ENCODE peak calls at places on chromosome 15, in ten cellular contexts. One of them, this sample, is unnamed.
A peak's percentile ranks its signal among the peaks of the same experiment; 100 is the strongest.

GRCh38 chr15:34942363-34942762 is 27.2 kb downstream of the AQR start:
- DNase-seq in brain microvascular endothelial cell: peak; percentile 85
- DNase-seq in cardiac muscle cell: peak; percentile 85
- DNase-seq in OCI-LY7: no peak
- DNase-seq in lung: no peak
- DNase-seq in HCT116: no peak
- DNase-seq in hepatocyte: no peak
- DNase-seq in ovary: no peak
- DNase-seq in GM06990: no peak
- DNase-seq in psoas muscle: no peak
- DNase-seq in this sample: no peak

GRCh38 chr15:24956131-24956838 is 1.5 kb downstream of the SNRPN start:
- DNase-seq in cardiac muscle cell: peak; percentile 84
- DNase-seq in lung: peak; percentile 67
- DNase-seq in HCT116: no peak
- DNase-seq in psoas muscle: peak; percentile 89
- DNase-seq in OCI-LY7: no peak
- DNase-seq in hepatocyte: peak; percentile 88
- DNase-seq in ovary: peak; percentile 80
- DNase-seq in GM06990: peak; percentile 82
- DNase-seq in brain microvascular endothelial cell: peak; percentile 53
- DNase-seq in this sample: no peak

GRCh38 chr15:25624504-25625172 is 185.8 kb upstream of the UBE3A start:
- DNase-seq in OCI-LY7: no peak
- DNase-seq in psoas muscle: no peak
- DNase-seq in GM06990: no peak
- DNase-seq in brain microvascular endothelial cell: no peak
- DNase-seq in lung: no peak
- DNase-seq in hepatocyte: no peak
- DNase-seq in ovary: no peak
- DNase-seq in cardiac muscle cell: no peak
- DNase-seq in HCT116: no peak
- DNase-seq in this sample: no peak

GRCh38 chr15:36558921-36559320 is 20.5 kb upstream of the CDIN1 start:
- DNase-seq in GM06990: no peak
- DNase-seq in cardiac muscle cell: peak; percentile 22
- DNase-seq in brain microvascular endothelial cell: no peak
- DNase-seq in hepatocyte: no peak
- DNase-seq in HCT116: no peak
- DNase-seq in ovary: no peak
- DNase-seq in lung: no peak
- DNase-seq in OCI-LY7: no peak
- DNase-seq in psoas muscle: no peak
- DNase-seq in this sample: no peak

GRCh38 chr15:29670266-29670665 is 152.0 kb downstream of the TJP1 start:
- DNase-seq in hepatocyte: no peak
- DNase-seq in brain microvascular endothelial cell: no peak
- DNase-seq in lung: no peak
- DNase-seq in GM06990: no peak
- DNase-seq in ovary: no peak
- DNase-seq in OCI-LY7: no peak
- DNase-seq in cardiac muscle cell: no peak
- DNase-seq in psoas muscle: no peak
- DNase-seq in HCT116: no peak
- DNase-seq in this sample: no peak

GRCh38 chr15:89463113-89463512 is 33.3 kb downstream of the RHCG start:
- DNase-seq in hepatocyte: no peak
- DNase-seq in ovary: no peak
- DNase-seq in OCI-LY7: no peak
- DNase-seq in brain microvascular endothelial cell: no peak
- DNase-seq in cardiac muscle cell: no peak
- DNase-seq in lung: no peak
- DNase-seq in psoas muscle: no peak
- DNase-seq in GM06990: no peak
- DNase-seq in HCT116: no peak
- DNase-seq in this sample: no peak

GRCh38 chr15:47987908-47988532 is 132.8 kb upstream of the SLC24A5 start:
- DNase-seq in lung: no peak
- DNase-seq in ovary: peak; percentile 34
- DNase-seq in psoas muscle: no peak
- DNase-seq in hepatocyte: peak; percentile 79
- DNase-seq in HCT116: peak; percentile 0
- DNase-seq in cardiac muscle cell: peak; percentile 81
- DNase-seq in OCI-LY7: peak; percentile 69
- DNase-seq in GM06990: no peak
- DNase-seq in brain microvascular endothelial cell: peak; percentile 69
- DNase-seq in this sample: no peak

GRCh38 chr15:101288905-101289513 is 6.0 kb downstream of the SNRPA1 start:
- DNase-seq in psoas muscle: no peak
- DNase-seq in lung: no peak
- DNase-seq in brain microvascular endothelial cell: peak; percentile 33
- DNase-seq in OCI-LY7: peak; percentile 76
- DNase-seq in ovary: no peak
- DNase-seq in GM06990: no peak
- DNase-seq in HCT116: peak; percentile 42
- DNase-seq in hepatocyte: peak; percentile 72
- DNase-seq in cardiac muscle cell: peak; percentile 69
- DNase-seq in this sample: no peak

GRCh38 chr15:100328796-100329195 is 13.0 kb downstream of the ADAMTS17 start:
- DNase-seq in HCT116: no peak
- DNase-seq in hepatocyte: no peak
- DNase-seq in brain microvascular endothelial cell: no peak
- DNase-seq in GM06990: no peak
- DNase-seq in OCI-LY7: peak; percentile 41
- DNase-seq in cardiac muscle cell: no peak
- DNase-seq in ovary: no peak
- DNase-seq in lung: no peak
- DNase-seq in psoas muscle: no peak
- DNase-seq in this sample: no peak

GRCh38 chr15:44541282-44541958 is 4.5 kb downstream of the EIF3J start:
- DNase-seq in psoas muscle: no peak
- DNase-seq in GM06990: no peak
- DNase-seq in hepatocyte: peak; percentile 42
- DNase-seq in cardiac muscle cell: peak; percentile 88
- DNase-seq in ovary: no peak
- DNase-seq in lung: no peak
- DNase-seq in HCT116: no peak
- DNase-seq in OCI-LY7: no peak
- DNase-seq in brain microvascular endothelial cell: peak; percentile 71
- DNase-seq in this sample: peak; percentile 41

GRCh38 chr15:81152339-81152738 is 18.3 kb downstream of the CFAP161 start:
- DNase-seq in brain microvascular endothelial cell: no peak
- DNase-seq in lung: no peak
- DNase-seq in cardiac muscle cell: no peak
- DNase-seq in ovary: no peak
- DNase-seq in psoas muscle: no peak
- DNase-seq in hepatocyte: no peak
- DNase-seq in GM06990: no peak
- DNase-seq in OCI-LY7: no peak
- DNase-seq in HCT116: no peak
- DNase-seq in this sample: no peak

GRCh38 chr15:78651930-78652655 is 11.1 kb upstream of the CHRNB4 start:
- DNase-seq in HCT116: no peak
- DNase-seq in hepatocyte: no peak
- DNase-seq in brain microvascular endothelial cell: no peak
- DNase-seq in cardiac muscle cell: no peak
- DNase-seq in GM06990: no peak
- DNase-seq in psoas muscle: no peak
- DNase-seq in OCI-LY7: no peak
- DNase-seq in ovary: no peak
- DNase-seq in lung: no peak
- DNase-seq in this sample: no peak

GRCh38 chr15:63042879-63043340 is 363 bp downstream of the TPM1 start:
- DNase-seq in psoas muscle: no peak
- DNase-seq in ovary: no peak
- DNase-seq in GM06990: peak; percentile 8
- DNase-seq in OCI-LY7: no peak
- DNase-seq in lung: no peak
- DNase-seq in brain microvascular endothelial cell: no peak
- DNase-seq in hepatocyte: peak; percentile 24
- DNase-seq in cardiac muscle cell: peak; percentile 47
- DNase-seq in HCT116: no peak
- DNase-seq in this sample: no peak
- TF ChIP-seq CTCF in psoas muscle: no peak
- TF ChIP-seq CTCF in ovary: no peak
- TF ChIP-seq CTCF in GM06990: no peak
- TF ChIP-seq CTCF in OCI-LY7: no peak
- TF ChIP-seq CTCF in lung: no peak
- TF ChIP-seq CTCF in brain microvascular endothelial cell: no peak
- TF ChIP-seq CTCF in hepatocyte: no peak
- TF ChIP-seq CTCF in cardiac muscle cell: no peak
- TF ChIP-seq CTCF in HCT116: no peak
- TF ChIP-seq CTCF in this sample: no peak

GRCh38 chr15:69316281-69316680 is 17.6 kb downstream of the PAQR5 start:
- DNase-seq in ovary: no peak
- DNase-seq in cardiac muscle cell: no peak
- DNase-seq in HCT116: no peak
- DNase-seq in GM06990: no peak
- DNase-seq in brain microvascular endothelial cell: no peak
- DNase-seq in hepatocyte: no peak
- DNase-seq in psoas muscle: no peak
- DNase-seq in OCI-LY7: no peak
- DNase-seq in lung: no peak
- DNase-seq in this sample: no peak

GRCh38 chr15:69313437-69314000 is 14.8 kb downstream of the PAQR5 start:
- DNase-seq in cardiac muscle cell: no peak
- DNase-seq in psoas muscle: no peak
- DNase-seq in brain microvascular endothelial cell: no peak
- DNase-seq in ovary: no peak
- DNase-seq in lung: no peak
- DNase-seq in HCT116: no peak
- DNase-seq in OCI-LY7: no peak
- DNase-seq in hepatocyte: no peak
- DNase-seq in GM06990: no peak
- DNase-seq in this sample: no peak

GRCh38 chr15:69315402-69316110 is 16.8 kb downstream of the PAQR5 start:
- DNase-seq in cardiac muscle cell: no peak
- DNase-seq in ovary: no peak
- DNase-seq in hepatocyte: no peak
- DNase-seq in lung: no peak
- DNase-seq in GM06990: no peak
- DNase-seq in psoas muscle: no peak
- DNase-seq in brain microvascular endothelial cell: no peak
- DNase-seq in OCI-LY7: no peak
- DNase-seq in HCT116: no peak
- DNase-seq in this sample: no peak

GRCh38 chr15:69314736-69315135 is 16.0 kb downstream of the PAQR5 start:
- DNase-seq in ovary: no peak
- DNase-seq in GM06990: no peak
- DNase-seq in brain microvascular endothelial cell: no peak
- DNase-seq in hepatocyte: no peak
- DNase-seq in OCI-LY7: no peak
- DNase-seq in HCT116: no peak
- DNase-seq in lung: no peak
- DNase-seq in cardiac muscle cell: no peak
- DNase-seq in psoas muscle: no peak
- DNase-seq in this sample: no peak

DNA sequence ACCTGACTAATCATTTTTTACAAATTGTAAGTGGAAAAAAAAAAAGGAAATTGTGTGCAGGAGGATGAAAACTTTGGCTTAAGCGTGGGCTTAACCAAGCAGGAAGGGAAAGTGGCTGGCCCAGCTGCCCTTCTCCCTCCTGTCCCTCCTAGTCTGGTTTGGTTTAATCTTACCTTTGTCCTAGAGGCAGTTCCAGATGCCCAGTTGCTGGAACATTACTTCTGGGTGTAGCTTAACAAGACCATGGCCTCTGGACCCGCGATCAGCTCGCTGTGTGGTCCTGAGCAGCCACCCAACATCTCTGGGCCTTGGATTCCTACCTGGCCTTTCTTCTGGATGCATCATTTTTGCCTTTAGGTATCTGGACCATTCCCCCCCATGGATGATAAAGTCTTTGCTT is 15.5 kb downstream of the PAQR5 start:
- DNase-seq in lung: no peak
- DNase-seq in brain microvascular endothelial cell: no peak
- DNase-seq in psoas muscle: no peak
- DNase-seq in ovary: no peak
- DNase-seq in GM06990: no peak
- DNase-seq in OCI-LY7: no peak
- DNase-seq in HCT116: no peak
- DNase-seq in cardiac muscle cell: no peak
- DNase-seq in hepatocyte: no peak
- DNase-seq in this sample: no peak
- H3K4me3 ChIP-seq in lung: no peak overlapping the region
- H3K4me3 ChIP-seq in brain microvascular endothelial cell: no peak overlapping the region
- H3K4me3 ChIP-seq in psoas muscle: no peak overlapping the region
- H3K4me3 ChIP-seq in ovary: no peak overlapping the region
- H3K4me3 ChIP-seq in GM06990: no peak overlapping the region
- H3K4me3 ChIP-seq in OCI-LY7: no peak overlapping the region
- H3K4me3 ChIP-seq in HCT116: no peak overlapping the region
- H3K4me3 ChIP-seq in cardiac muscle cell: no peak overlapping the region
- H3K4me3 ChIP-seq in hepatocyte: no peak overlapping the region
- H3K4me3 ChIP-seq in this sample: no peak overlapping the region

GRCh38 chr15:66714543-66714981 is 12.5 kb downstream of the SMAD6 start:
- DNase-seq in HCT116: no peak
- DNase-seq in ovary: no peak
- DNase-seq in OCI-LY7: no peak
- DNase-seq in brain microvascular endothelial cell: no peak
- DNase-seq in hepatocyte: peak; percentile 49
- DNase-seq in GM06990: no peak
- DNase-seq in lung: no peak
- DNase-seq in psoas muscle: no peak
- DNase-seq in cardiac muscle cell: peak; percentile 63
- DNase-seq in this sample: no peak
- H3K36me3 ChIP-seq in HCT116: no peaks in the 10 kb centered on the region
- H3K36me3 ChIP-seq in ovary: no peaks in the 10 kb centered on the region
- H3K36me3 ChIP-seq in OCI-LY7: peaks cover 18% of the 10 kb centered on the region
- H3K36me3 ChIP-seq in brain microvascular endothelial cell: peaks cover 5% of the 10 kb centered on the region
- H3K36me3 ChIP-seq in hepatocyte: no peaks in the 10 kb centered on the region
- H3K36me3 ChIP-seq in GM06990: no peaks in the 10 kb centered on the region
- H3K36me3 ChIP-seq in lung: peaks cover 2% of the 10 kb centered on the region
- H3K36me3 ChIP-seq in psoas muscle: peaks cover 10% of the 10 kb centered on the region
- H3K36me3 ChIP-seq in cardiac muscle cell: peaks cover 60% of the 10 kb centered on the region
- H3K36me3 ChIP-seq in this sample: peaks cover 23% of the 10 kb centered on the region

DNA sequence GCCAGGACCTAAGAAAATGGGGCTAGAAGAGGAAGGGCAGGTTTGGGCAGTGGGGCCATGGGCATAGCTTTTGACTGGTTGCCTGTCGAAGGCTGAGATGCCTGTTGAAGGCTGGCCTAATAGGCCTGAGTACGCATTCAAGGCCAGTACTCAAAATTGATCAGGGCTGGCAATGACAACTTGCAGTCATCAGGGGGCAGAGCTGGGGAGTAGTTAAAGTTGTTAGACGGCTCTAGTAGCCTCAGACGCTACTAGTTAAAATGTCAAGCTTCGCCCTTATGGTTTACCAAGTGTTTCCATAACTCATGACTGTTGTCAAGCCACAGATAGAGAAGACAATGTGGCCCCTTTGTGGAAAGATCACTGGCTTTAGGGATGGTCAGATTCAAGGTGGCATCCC is 28.7 kb downstream of the SPG21 start:
- DNase-seq in HCT116: no peak
- DNase-seq in psoas muscle: no peak
- DNase-seq in hepatocyte: no peak
- DNase-seq in OCI-LY7: no peak
- DNase-seq in lung: no peak
- DNase-seq in cardiac muscle cell: no peak
- DNase-seq in ovary: no peak
- DNase-seq in GM06990: no peak
- DNase-seq in brain microvascular endothelial cell: no peak
- DNase-seq in this sample: no peak
- TF ChIP-seq CTCF in HCT116: no peak
- TF ChIP-seq CTCF in psoas muscle: no peak
- TF ChIP-seq CTCF in hepatocyte: no peak
- TF ChIP-seq CTCF in OCI-LY7: no peak
- TF ChIP-seq CTCF in lung: no peak
- TF ChIP-seq CTCF in cardiac muscle cell: no peak
- TF ChIP-seq CTCF in ovary: no peak
- TF ChIP-seq CTCF in GM06990: no peak
- TF ChIP-seq CTCF in brain microvascular endothelial cell: peak; percentile 11
- TF ChIP-seq CTCF in this sample: no peak

This sample was measured in BJ.